ENCODE peak calls at places on chromosomes 12 and 14, in five cellular contexts. N is Peyer's patch, Q is neural crest cell, F is astrocyte of the spinal cord, P is GM12878. R is an unnamed sample.

GRCh38 chr14:53978194-53978593 is 21.6 kb upstream of the BMP4 start:
- DNase-seq in N (no peak), Q (no peak), F (no peak), P (no peak), R (no peak)

GRCh38 chr14:35747379-35747778 is 61.7 kb downstream of the RALGAPA1 start:
- DNase-seq in N (no peak), Q (no peak), F (no peak), P (no peak), R (no peak)

GRCh38 chr12:6306151-6306550 is 4.3 kb upstream of the PLEKHG6 start:
- DNase-seq in N (no peak), Q (no peak), F (no peak), P (no peak), R (no peak)

GRCh38 chr14:90491221-90491867 is 94.5 kb downstream of the CALM1 start:
- DNase-seq in N (no peak), Q (peak; percentile 23), F (peak; percentile 52), P (no peak), R (no peak)

GRCh38 chr14:84108746-84109457 is 1421.0 kb upstream of the FLRT2 start:
- DNase-seq in N (no peak), Q (no peak), F (no peak), P (no peak), R (no peak)

GRCh38 chr14:22882529-22883190 is 362 bp upstream of the REM2 start:
- DNase-seq in N (peak; percentile 65), Q (peak; percentile 14), F (peak; percentile 52), P (no peak), R (peak; percentile 24)

GRCh38 chr12:69024413-69024812 is 91.4 kb upstream of the CPM start:
- DNase-seq in N (peak; percentile 95), Q (no peak), F (peak; percentile 36), P (no peak), R (no peak)

GRCh38 chr14:68551045-68551683 is 241.7 kb downstream of the ZFP36L1 start:
- DNase-seq in N (no peak), Q (no peak), F (no peak), P (no peak), R (no peak)

GRCh38 chr12:132623072-132623869 is 4.7 kb downstream of the P2RX2 start:
- DNase-seq in N (no peak), Q (no peak), F (no peak), P (no peak), R (no peak)

GRCh38 chr14:88004637-88005036 is 298 bp upstream of the GPR65 start:
- DNase-seq in N (no peak), Q (no peak), F (no peak), P (no peak), R (no peak)

GRCh38 chr14:72443991-72444431 is 449.9 kb downstream of the DPF3 start:
- DNase-seq in N (peak; percentile 59), Q (no peak), F (no peak), P (peak; percentile 28), R (no peak)

GRCh38 chr14:102853703-102854396 is 68.6 kb upstream of the AMN start:
- DNase-seq in N (no peak), Q (no peak), F (no peak), P (no peak), R (no peak)

GRCh38 chr12:60174476-60174875 is 578.6 kb downstream of the SLC16A7 start:
- DNase-seq in N (no peak), Q (no peak), F (peak; percentile 42), P (no peak), R (no peak)

GRCh38 chr12:5927732-5928516 is 17.1 kb downstream of the ANO2 start:
- DNase-seq in N (no peak), Q (no peak), F (no peak), P (no peak), R (no peak)

GRCh38 chr12:622420-622819 is 40.8 kb downstream of the NINJ2 start:
- DNase-seq in N (no peak), Q (no peak), F (no peak), P (no peak), R (no peak)

GRCh38 chr12:23055004-23055403 is 430.0 kb downstream of the ETNK1 start:
- DNase-seq in N (no peak), Q (peak; percentile 6), F (peak; percentile 22), P (no peak), R (peak; percentile 58)

GRCh38 chr12:99386907-99387306 is 260.6 kb upstream of the GARIN6 start:
- DNase-seq in N (no peak), Q (no peak), F (peak; percentile 47), P (no peak), R (no peak)
- TF ChIP-seq CTCF in N (no peak), Q (peak; percentile 63), F (peak; percentile 53), P (peak; percentile 42), R (peak; percentile 60)

GRCh38 chr12:80946591-80946990 is 8.9 kb upstream of the LIN7A start:
- DNase-seq in N (no peak), Q (no peak), F (peak; percentile 23), P (no peak), R (no peak)
- TF ChIP-seq CTCF in N (peak; percentile 43), Q (no peak), F (peak; percentile 31), P (no peak), R (no peak)

DNA sequence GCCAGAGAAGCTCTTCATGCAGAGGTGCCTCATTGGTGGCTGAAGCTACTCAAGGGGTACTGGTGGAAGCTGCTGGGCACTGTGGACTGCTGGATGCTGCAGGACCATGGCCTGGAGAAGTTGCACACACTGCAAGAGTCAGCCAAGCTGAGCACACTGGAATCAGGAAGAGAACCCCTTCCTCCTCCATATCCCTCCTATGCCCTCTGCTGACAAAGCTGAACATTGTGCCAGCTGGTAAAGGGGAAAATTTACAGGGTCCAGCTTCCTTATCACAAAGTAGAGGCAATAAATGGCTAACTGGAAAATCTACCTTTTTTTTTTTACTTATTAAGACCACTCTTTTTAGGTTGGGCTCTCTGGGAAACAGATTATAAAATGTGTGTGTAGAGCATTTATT is 6.5 kb downstream of the CCDC175 start:
- DNase-seq in N (no peak), Q (no peak), F (no peak), P (no peak), R (no peak)
- TF ChIP-seq CTCF in N (peak; percentile 52), Q (no peak), F (peak; percentile 23), P (no peak), R (no peak)

GRCh38 chr14:94540031-94540794 is 21.0 kb upstream of the SERPINA4 start:
- DNase-seq in N (no peak), Q (no peak), F (peak; percentile 58), P (no peak), R (peak; percentile 22)

GRCh38 chr14:94539181-94539580 is 22.1 kb upstream of the SERPINA4 start:
- DNase-seq in N (no peak), Q (no peak), F (no peak), P (no peak), R (no peak)

GRCh38 chr14:94532462-94532861 is 23.2 kb upstream of the SERPINA12 start:
- DNase-seq in N (no peak), Q (no peak), F (peak; percentile 31), P (peak; percentile 37), R (no peak)

GRCh38 chr14:94538070-94538740 is 23.0 kb upstream of the SERPINA4 start:
- DNase-seq in N (peak; percentile 9), Q (no peak), F (no peak), P (no peak), R (no peak)

DNA sequence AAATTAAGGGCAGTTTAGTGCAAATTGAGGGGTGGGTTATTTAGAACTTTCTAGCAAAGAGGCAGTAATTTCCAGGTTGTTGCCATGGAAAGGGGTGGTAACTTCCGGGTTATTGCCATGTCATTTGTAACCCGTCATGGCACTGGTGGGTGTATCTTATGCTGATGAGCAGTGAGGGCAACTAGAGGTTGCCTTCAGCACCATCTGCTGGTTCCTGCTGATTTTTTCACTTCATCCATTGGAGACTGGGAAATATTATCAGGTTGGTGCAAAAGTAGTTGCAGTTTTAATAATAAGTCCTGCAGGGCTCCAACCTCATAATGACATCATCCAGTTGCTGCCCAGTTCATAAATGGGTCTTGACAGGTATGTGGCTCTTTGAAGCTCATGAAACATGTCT is 24.4 kb upstream of the SERPINA4 start:
- DNase-seq in N (no peak), Q (no peak), F (peak; percentile 11), P (no peak), R (no peak)
- TF ChIP-seq CTCF in N (no peak), Q (no peak), F (no peak), P (no peak), R (no peak)

GRCh38 chr12:50017047-50017446 is 8.2 kb downstream of the RACGAP1 start:
- DNase-seq in N (peak; percentile 73), Q (no peak), F (peak; percentile 86), P (no peak), R (no peak)
- TF ChIP-seq CTCF in N (no peak), Q (no peak), F (no peak), P (no peak), R (no peak)

DNA sequence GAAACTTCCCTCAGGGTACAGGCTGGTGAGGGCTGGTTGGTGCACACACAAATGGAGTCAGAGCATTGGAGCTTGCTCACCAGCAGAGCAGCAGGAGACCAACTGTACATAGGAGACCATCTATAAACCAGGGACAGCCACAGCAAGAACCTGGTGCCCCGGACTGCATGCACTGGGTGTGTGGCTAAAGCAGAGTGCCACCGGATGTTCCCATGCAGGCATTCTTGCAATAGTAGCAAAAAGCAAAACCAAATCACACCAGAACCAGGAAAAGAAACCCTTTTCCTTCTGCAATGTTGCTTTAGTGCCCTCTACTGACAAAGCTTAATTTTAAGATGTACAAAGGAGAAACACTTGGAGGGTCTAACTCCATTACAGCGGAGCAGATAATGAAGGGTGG is 136.3 kb downstream of the MDGA2 start:
- DNase-seq in N (no peak), Q (no peak), F (peak; percentile 20), P (no peak), R (peak; percentile 6)
- TF ChIP-seq CTCF in N (peak; percentile 28), Q (peak; percentile 66), F (peak; percentile 39), P (no peak), R (no peak)

R was measured in endothelial cell.